ENCODE peak calls at places on chromosomes 12 and 14, in six cellular contexts. One of them, this sample, is unnamed.

GRCh38 chr14:104333903-104334811 is 195.8 kb downstream of the KIF26A start:
- DNase-seq in anterior cingulate cortex: no peak
- DNase-seq in left lobe of liver: peak
- DNase-seq in stimulated activated CD8-positive, alpha-beta memory T cell treated with anti-CD3 and anti-CD28 coated beads, Interleukin-15, amount 100 ng/mL, for 24 hours: no peak
- DNase-seq in ovary: no peak
- DNase-seq in heart right ventricle: no peak
- DNase-seq in this sample: no peak

GRCh38 chr12:75183967-75184366 is 25.7 kb downstream of the KCNC2 start:
- DNase-seq in anterior cingulate cortex: no peak
- DNase-seq in stimulated activated CD8-positive, alpha-beta memory T cell treated with anti-CD3 and anti-CD28 coated beads, Interleukin-15, amount 100 ng/mL, for 24 hours: no peak
- DNase-seq in heart right ventricle: no peak
- DNase-seq in ovary: no peak
- DNase-seq in left lobe of liver: no peak
- DNase-seq in this sample: no peak

GRCh38 chr14:91744068-91744480 is 12.2 kb upstream of the CATSPERB start:
- DNase-seq in anterior cingulate cortex: no peak
- DNase-seq in ovary: no peak
- DNase-seq in left lobe of liver: no peak
- DNase-seq in stimulated activated CD8-positive, alpha-beta memory T cell treated with anti-CD3 and anti-CD28 coated beads, Interleukin-15, amount 100 ng/mL, for 24 hours: no peak
- DNase-seq in heart right ventricle: no peak
- DNase-seq in this sample: no peak

GRCh38 chr12:59850268-59850667 is 254.4 kb downstream of the SLC16A7 start:
- DNase-seq in ovary: no peak
- DNase-seq in anterior cingulate cortex: no peak
- DNase-seq in stimulated activated CD8-positive, alpha-beta memory T cell treated with anti-CD3 and anti-CD28 coated beads, Interleukin-15, amount 100 ng/mL, for 24 hours: no peak
- DNase-seq in heart right ventricle: no peak
- DNase-seq in left lobe of liver: no peak
- DNase-seq in this sample: no peak

GRCh38 chr12:50222275-50222783 is 55.2 kb upstream of the CERS5 start:
- DNase-seq in anterior cingulate cortex: peak
- DNase-seq in heart right ventricle: peak
- DNase-seq in ovary: peak
- DNase-seq in stimulated activated CD8-positive, alpha-beta memory T cell treated with anti-CD3 and anti-CD28 coated beads, Interleukin-15, amount 100 ng/mL, for 24 hours: no peak
- DNase-seq in left lobe of liver: no peak
- DNase-seq in this sample: no peak

GRCh38 chr12:1863823-1864222 is 43.5 kb downstream of the LRTM2 start:
- DNase-seq in stimulated activated CD8-positive, alpha-beta memory T cell treated with anti-CD3 and anti-CD28 coated beads, Interleukin-15, amount 100 ng/mL, for 24 hours: no peak
- DNase-seq in heart right ventricle: no peak
- DNase-seq in left lobe of liver: peak
- DNase-seq in anterior cingulate cortex: no peak
- DNase-seq in ovary: no peak
- DNase-seq in this sample: no peak

GRCh38 chr14:47674546-47675238 is 713 bp downstream of the MDGA2 start:
- DNase-seq in heart right ventricle: no peak
- DNase-seq in stimulated activated CD8-positive, alpha-beta memory T cell treated with anti-CD3 and anti-CD28 coated beads, Interleukin-15, amount 100 ng/mL, for 24 hours: no peak
- DNase-seq in ovary: no peak
- DNase-seq in anterior cingulate cortex: no peak
- DNase-seq in left lobe of liver: no peak
- DNase-seq in this sample: no peak

GRCh38 chr14:32075636-32076277 is 1.3 kb upstream of the ARHGAP5 start:
- DNase-seq in anterior cingulate cortex: no peak
- DNase-seq in heart right ventricle: peak
- DNase-seq in left lobe of liver: peak
- DNase-seq in stimulated activated CD8-positive, alpha-beta memory T cell treated with anti-CD3 and anti-CD28 coated beads, Interleukin-15, amount 100 ng/mL, for 24 hours: peak
- DNase-seq in ovary: peak
- DNase-seq in this sample: no peak

GRCh38 chr12:73892181-73892580 is 645.5 kb upstream of the ATXN7L3B start:
- DNase-seq in anterior cingulate cortex: no peak
- DNase-seq in stimulated activated CD8-positive, alpha-beta memory T cell treated with anti-CD3 and anti-CD28 coated beads, Interleukin-15, amount 100 ng/mL, for 24 hours: no peak
- DNase-seq in ovary: no peak
- DNase-seq in left lobe of liver: no peak
- DNase-seq in heart right ventricle: no peak
- DNase-seq in this sample: no peak

GRCh38 chr12:67515679-67516363 is 132.7 kb upstream of the DYRK2 start:
- DNase-seq in heart right ventricle: peak
- DNase-seq in ovary: no peak
- DNase-seq in stimulated activated CD8-positive, alpha-beta memory T cell treated with anti-CD3 and anti-CD28 coated beads, Interleukin-15, amount 100 ng/mL, for 24 hours: no peak
- DNase-seq in left lobe of liver: no peak
- DNase-seq in anterior cingulate cortex: no peak
- DNase-seq in this sample: peak

GRCh38 chr12:59087077-59087673 is 166.9 kb upstream of the LRIG3 start:
- DNase-seq in ovary: no peak
- DNase-seq in left lobe of liver: no peak
- DNase-seq in anterior cingulate cortex: no peak
- DNase-seq in stimulated activated CD8-positive, alpha-beta memory T cell treated with anti-CD3 and anti-CD28 coated beads, Interleukin-15, amount 100 ng/mL, for 24 hours: no peak
- DNase-seq in heart right ventricle: no peak
- DNase-seq in this sample: no peak

GRCh38 chr12:75632452-75632851 is 121.0 kb upstream of the KRR1 start:
- DNase-seq in heart right ventricle: no peak
- DNase-seq in ovary: no peak
- DNase-seq in stimulated activated CD8-positive, alpha-beta memory T cell treated with anti-CD3 and anti-CD28 coated beads, Interleukin-15, amount 100 ng/mL, for 24 hours: no peak
- DNase-seq in anterior cingulate cortex: no peak
- DNase-seq in left lobe of liver: no peak
- DNase-seq in this sample: no peak

GRCh38 chr12:89183985-89184435 is 168.3 kb downstream of the DUSP6 start:
- DNase-seq in stimulated activated CD8-positive, alpha-beta memory T cell treated with anti-CD3 and anti-CD28 coated beads, Interleukin-15, amount 100 ng/mL, for 24 hours: no peak
- DNase-seq in left lobe of liver: no peak
- DNase-seq in anterior cingulate cortex: no peak
- DNase-seq in ovary: peak
- DNase-seq in heart right ventricle: no peak
- DNase-seq in this sample: no peak

GRCh38 chr12:54220092-54220557 is 31.3 kb upstream of the SMUG1 start:
- DNase-seq in heart right ventricle: peak
- DNase-seq in left lobe of liver: peak
- DNase-seq in anterior cingulate cortex: peak
- DNase-seq in ovary: peak
- DNase-seq in stimulated activated CD8-positive, alpha-beta memory T cell treated with anti-CD3 and anti-CD28 coated beads, Interleukin-15, amount 100 ng/mL, for 24 hours: no peak
- DNase-seq in this sample: peak

GRCh38 chr14:36935976-36936678 is 236.3 kb downstream of the SLC25A21 start:
- DNase-seq in stimulated activated CD8-positive, alpha-beta memory T cell treated with anti-CD3 and anti-CD28 coated beads, Interleukin-15, amount 100 ng/mL, for 24 hours: no peak
- DNase-seq in anterior cingulate cortex: no peak
- DNase-seq in ovary: no peak
- DNase-seq in heart right ventricle: no peak
- DNase-seq in left lobe of liver: no peak
- DNase-seq in this sample: no peak

GRCh38 chr12:68803948-68804653 is 3.9 kb upstream of the MDM2 start:
- DNase-seq in stimulated activated CD8-positive, alpha-beta memory T cell treated with anti-CD3 and anti-CD28 coated beads, Interleukin-15, amount 100 ng/mL, for 24 hours: no peak
- DNase-seq in left lobe of liver: no peak
- DNase-seq in anterior cingulate cortex: no peak
- DNase-seq in heart right ventricle: no peak
- DNase-seq in ovary: no peak
- DNase-seq in this sample: no peak

GRCh38 chr12:113174461-113175384 is 10.6 kb downstream of the DDX54 start:
- DNase-seq in heart right ventricle: peak
- DNase-seq in stimulated activated CD8-positive, alpha-beta memory T cell treated with anti-CD3 and anti-CD28 coated beads, Interleukin-15, amount 100 ng/mL, for 24 hours: peak
- DNase-seq in anterior cingulate cortex: peak
- DNase-seq in ovary: peak
- DNase-seq in left lobe of liver: peak
- DNase-seq in this sample: peak

GRCh38 chr12:25585662-25586061 is 32.6 kb upstream of the LMNTD1 start:
- DNase-seq in stimulated activated CD8-positive, alpha-beta memory T cell treated with anti-CD3 and anti-CD28 coated beads, Interleukin-15, amount 100 ng/mL, for 24 hours: no peak
- DNase-seq in ovary: no peak
- DNase-seq in heart right ventricle: no peak
- DNase-seq in left lobe of liver: no peak
- DNase-seq in anterior cingulate cortex: no peak
- DNase-seq in this sample: no peak

GRCh38 chr14:44847910-44848309 is 113.8 kb downstream of the KLHL28 start:
- DNase-seq in anterior cingulate cortex: no peak
- DNase-seq in ovary: no peak
- DNase-seq in heart right ventricle: no peak
- DNase-seq in left lobe of liver: no peak
- DNase-seq in stimulated activated CD8-positive, alpha-beta memory T cell treated with anti-CD3 and anti-CD28 coated beads, Interleukin-15, amount 100 ng/mL, for 24 hours: no peak
- DNase-seq in this sample: no peak

GRCh38 chr12:111034148-111034910 is 114.0 kb upstream of the MYL2 start:
- DNase-seq in ovary: no peak
- DNase-seq in heart right ventricle: no peak
- DNase-seq in left lobe of liver: no peak
- DNase-seq in anterior cingulate cortex: no peak
- DNase-seq in stimulated activated CD8-positive, alpha-beta memory T cell treated with anti-CD3 and anti-CD28 coated beads, Interleukin-15, amount 100 ng/mL, for 24 hours: no peak
- DNase-seq in this sample: no peak

GRCh38 chr12:34363050-34363673 is 340.9 kb downstream of the ALG10 start:
- DNase-seq in heart right ventricle: no peak
- DNase-seq in left lobe of liver: no peak
- DNase-seq in anterior cingulate cortex: no peak
- DNase-seq in ovary: no peak
- DNase-seq in stimulated activated CD8-positive, alpha-beta memory T cell treated with anti-CD3 and anti-CD28 coated beads, Interleukin-15, amount 100 ng/mL, for 24 hours: no peak
- DNase-seq in this sample: no peak

GRCh38 chr12:67650528-67651379 is 2.2 kb downstream of the DYRK2 start:
- DNase-seq in anterior cingulate cortex: no peak
- DNase-seq in heart right ventricle: no peak
- DNase-seq in ovary: no peak
- DNase-seq in left lobe of liver: no peak
- DNase-seq in stimulated activated CD8-positive, alpha-beta memory T cell treated with anti-CD3 and anti-CD28 coated beads, Interleukin-15, amount 100 ng/mL, for 24 hours: no peak
- DNase-seq in this sample: no peak

GRCh38 chr14:73234586-73235394 is 2.5 kb upstream of the PAPLN start:
- DNase-seq in heart right ventricle: no peak
- DNase-seq in ovary: no peak
- DNase-seq in left lobe of liver: no peak
- DNase-seq in stimulated activated CD8-positive, alpha-beta memory T cell treated with anti-CD3 and anti-CD28 coated beads, Interleukin-15, amount 100 ng/mL, for 24 hours: no peak
- DNase-seq in anterior cingulate cortex: no peak
- DNase-seq in this sample: no peak

GRCh38 chr14:91167380-91167770 is 53.5 kb downstream of the DGLUCY start:
- DNase-seq in anterior cingulate cortex: no peak
- DNase-seq in stimulated activated CD8-positive, alpha-beta memory T cell treated with anti-CD3 and anti-CD28 coated beads, Interleukin-15, amount 100 ng/mL, for 24 hours: no peak
- DNase-seq in ovary: no peak
- DNase-seq in heart right ventricle: no peak
- DNase-seq in left lobe of liver: peak
- DNase-seq in this sample: no peak

GRCh38 chr12:67957383-67957782 is 31.9 kb upstream of the IFNG-AS1 start:
- DNase-seq in heart right ventricle: no peak
- DNase-seq in stimulated activated CD8-positive, alpha-beta memory T cell treated with anti-CD3 and anti-CD28 coated beads, Interleukin-15, amount 100 ng/mL, for 24 hours: no peak
- DNase-seq in anterior cingulate cortex: no peak
- DNase-seq in left lobe of liver: no peak
- DNase-seq in ovary: no peak
- DNase-seq in this sample: no peak

GRCh38 chr12:127677537-127678131 is 589.3 kb upstream of the TMEM132C start:
- DNase-seq in left lobe of liver: peak
- DNase-seq in heart right ventricle: peak
- DNase-seq in anterior cingulate cortex: peak
- DNase-seq in ovary: peak
- DNase-seq in stimulated activated CD8-positive, alpha-beta memory T cell treated with anti-CD3 and anti-CD28 coated beads, Interleukin-15, amount 100 ng/mL, for 24 hours: peak
- DNase-seq in this sample: peak

GRCh38 chr12:1593232-1594044 is 943 bp downstream of the FBXL14 start:
- DNase-seq in ovary: no peak
- DNase-seq in left lobe of liver: peak
- DNase-seq in stimulated activated CD8-positive, alpha-beta memory T cell treated with anti-CD3 and anti-CD28 coated beads, Interleukin-15, amount 100 ng/mL, for 24 hours: peak
- DNase-seq in heart right ventricle: peak
- DNase-seq in anterior cingulate cortex: no peak
- DNase-seq in this sample: peak

This sample was measured in activated T-helper 2 cell treated with anti-CD3 and anti-CD28 coated beads, Interferon-gamma antibody, Interleukin-2, Interleukin-4, amounts not matched to agents 10 μg/mL and 5 μg/mL and 100 μg/mL, durations not matched to agents 14 hours and 24 hours and 36 hours.